ENCODE peak calls at places on chromosomes 11 and 22, in four cellular contexts. H is activated CD4-positive, alpha-beta T cell treated with anti-CD3 and anti-CD28 coated beads for 24 hours; U is cardiac muscle cell; O is stimulated activated CD4-positive, alpha-beta T cell treated with anti-CD3 and anti-CD28 coated beads, Interleukin-2, amount 100 ng/mL, for 24 hours. G is an unnamed sample.

GRCh38 chr11:1936072-1936780 is 10.9 kb upstream of the MRPL23 start:
- DNase-seq in H (no peak), U (no peak), O (no peak), G (no peak)

GRCh38 chr11:105357146-105357545 is 217.6 kb upstream of the CARD18 start:
- DNase-seq in H (no peak), U (peak), O (no peak), G (no peak)

GRCh38 chr11:128904872-128905344 is 13.8 kb downstream of the KCNJ5 start:
- DNase-seq in H (no peak), U (no peak), O (no peak), G (no peak)

GRCh38 chr22:28208036-28208435 is 289.0 kb upstream of the PITPNB start:
- DNase-seq in H (no peak), U (no peak), O (no peak), G (no peak)

GRCh38 chr22:21730535-21731308 is 4.9 kb downstream of the YPEL1 start:
- DNase-seq in H (no peak), U (no peak), O (no peak), G (no peak)

GRCh38 chr22:35209203-35209602 is 48.1 kb upstream of the HMGXB4 start:
- DNase-seq in H (no peak), U (no peak), O (no peak), G (no peak)

GRCh38 chr11:29263971-29264682 is 752.7 kb downstream of the KCNA4 start:
- DNase-seq in H (no peak), U (peak), O (no peak), G (no peak)

GRCh38 chr11:79404325-79404724 is 36.5 kb downstream of the TENM4 start:
- DNase-seq in H (no peak), U (peak), O (no peak), G (no peak)

GRCh38 chr11:26849009-26849408 is 127.1 kb upstream of the SLC5A12 start:
- DNase-seq in H (no peak), U (no peak), O (no peak), G (no peak)

GRCh38 chr11:21622995-21623394 is 569.9 kb upstream of the ANO5 start:
- DNase-seq in H (no peak), U (no peak), O (no peak), G (no peak)

GRCh38 chr11:27761356-27761755 is 61.1 kb upstream of the BDNF start:
- DNase-seq in H (no peak), U (no peak), O (no peak), G (no peak)

GRCh38 chr22:49676783-49677494 is 150.7 kb downstream of the BRD1 start:
- DNase-seq in H (no peak), U (no peak), O (no peak), G (no peak)

GRCh38 chr11:73516080-73516479 is 81.8 kb downstream of the FAM168A start:
- DNase-seq in H (no peak), U (no peak), O (no peak), G (no peak)

GRCh38 chr11:101576536-101576935 is 7.3 kb downstream of the TRPC6 start:
- DNase-seq in H (no peak), U (no peak), O (no peak), G (no peak)

GRCh38 chr11:83025267-83025704 is 46.4 kb downstream of the RAB30 start:
- DNase-seq in H (no peak), U (no peak), O (no peak), G (no peak)

GRCh38 chr11:115128226-115128625 is 376.0 kb downstream of the CADM1 start:
- DNase-seq in H (no peak), U (no peak), O (no peak), G (no peak)

GRCh38 chr11:118238947-118239346 is 13.2 kb downstream of the MPZL3 start:
- DNase-seq in H (no peak), U (no peak), O (no peak), G (no peak)

GRCh38 chr22:46070722-46071450 is 79.4 kb upstream of the PPARA start:
- DNase-seq in H (peak), U (peak), O (peak), G (no peak)

GRCh38 chr11:13335319-13335718 is 57.7 kb downstream of the BMAL1 start:
- DNase-seq in H (peak), U (peak), O (peak), G (peak)

GRCh38 chr11:43574949-43575915 is 105.3 kb upstream of the HSD17B12 start:
- DNase-seq in H (no peak), U (peak), O (no peak), G (no peak)

GRCh38 chr22:43501951-43502874 is 90.4 kb downstream of the MPPED1 start:
- DNase-seq in H (no peak), U (no peak), O (no peak), G (no peak)

GRCh38 chr22:23212061-23213030 is 32.0 kb downstream of the BCR start:
- DNase-seq in H (no peak), U (no peak), O (no peak), G (no peak)

GRCh38 chr22:23098718-23099524 is 28.6 kb downstream of the GNAZ start:
- DNase-seq in H (no peak), U (no peak), O (no peak), G (no peak)

GRCh38 chr11:46072172-46072964 is 48.9 kb downstream of the PHF21A start:
- DNase-seq in H (no peak), U (peak), O (no peak), G (no peak)

GRCh38 chr11:36449566-36450390 is 60.3 kb downstream of the TRAF6 start:
- DNase-seq in H (no peak), U (peak), O (no peak), G (no peak)

GRCh38 chr11:78470861-78471442 is 53.3 kb upstream of the GAB2 start:
- DNase-seq in H (no peak), U (no peak), O (no peak), G (no peak)

GRCh38 chr11:36288442-36289225 is 590 bp downstream of the COMMD9 start:
- DNase-seq in H (no peak), U (peak), O (no peak), G (no peak)